ENCODE peak calls at places on chromosomes 13 and 19, in five cellular contexts. B, F, D, X and Q are unnamed samples.

GRCh38 chr13:43872181-43872580 is 7.4 kb downstream of the CCDC122 start:
- DNase-seq in X (no peak), D (no peak), F (no peak), B (no peak), Q (no peak)

GRCh38 chr19:6528544-6529121 is 2.2 kb upstream of the TNFSF9 start:
- DNase-seq in X (peak; percentile 44), F (no peak), B (no peak), D (no peak), Q (no peak)

GRCh38 chr13:24618219-24618955 is 61.8 kb upstream of the ATP12A start:
- DNase-seq in D (no peak), F (peak; percentile 72), X (no peak), B (peak; percentile 95), Q (peak; percentile 41)

GRCh38 chr13:46648166-46648607 is 95.2 kb downstream of the LRCH1 start:
- DNase-seq in X (no peak), F (no peak), D (peak; percentile 26), B (no peak), Q (peak; percentile 72)

GRCh38 chr13:36261976-36262375 is 35.6 kb downstream of the CCDC169 start:
- DNase-seq in D (no peak), B (no peak), X (peak; percentile 66), F (no peak), Q (no peak)

GRCh38 chr13:30932481-30933333 is at the start of gene TEX26:
- DNase-seq in F (no peak), B (no peak), D (peak; percentile 62), X (no peak), Q (no peak)

GRCh38 chr19:52391135-52391534 is 6.5 kb upstream of the ZNF528 start:
- DNase-seq in F (no peak), D (no peak), X (no peak), B (no peak), Q (no peak)

GRCh38 chr13:24032252-24032651 is 128.3 kb upstream of the SPATA13 start:
- DNase-seq in D (no peak), F (no peak), B (no peak), X (no peak), Q (peak; percentile 34)

GRCh38 chr19:56273563-56274117 is 1.1 kb downstream of the EDDM13 start:
- DNase-seq in D (no peak), F (no peak), X (no peak), B (no peak), Q (no peak)

GRCh38 chr19:38862321-38863059 is 12.7 kb upstream of the HNRNPL start:
- DNase-seq in X (peak; percentile 60), D (peak; percentile 78), F (no peak), B (no peak), Q (peak; percentile 96)

GRCh38 chr19:37718357-37718756 is 1.2 kb downstream of the ZNF607 start:
- DNase-seq in B (no peak), F (no peak), D (peak; percentile 6), X (no peak), Q (no peak)

GRCh38 chr19:35267818-35268545 is 780 bp upstream of the USF2 start:
- DNase-seq in D (peak; percentile 91), F (peak; percentile 37), B (peak; percentile 79), X (peak; percentile 48), Q (peak; percentile 81)

GRCh38 chr19:49331616-49332055 is 3.6 kb upstream of the CD37 start:
- DNase-seq in D (peak; percentile 67), B (peak; percentile 24), X (no peak), F (peak; percentile 86), Q (peak; percentile 67)

GRCh38 chr19:8097198-8097597 is 44.6 kb downstream of the CCL25 start:
- DNase-seq in X (no peak), D (no peak), F (no peak), B (no peak), Q (no peak)

GRCh38 chr13:62320129-62320724 is 904.6 kb upstream of the PCDH20 start:
- DNase-seq in B (no peak), X (no peak), D (peak; percentile 48), F (peak; percentile 35), Q (peak; percentile 72)

GRCh38 chr19:56839665-56840451 is 668 bp downstream of the PEG3 start:
- DNase-seq in D (no peak), B (no peak), X (peak; percentile 86), F (no peak), Q (no peak)

GRCh38 chr13:45406421-45406820 is 11.8 kb downstream of the SLC25A30 start:
- DNase-seq in X (no peak), D (no peak), F (no peak), B (no peak), Q (no peak)

GRCh38 chr13:70994204-70994603 is 872.8 kb downstream of the DACH1 start:
- DNase-seq in B (no peak), D (no peak), X (no peak), F (no peak), Q (no peak)

GRCh38 chr13:97259787-97260641 is 37.9 kb downstream of the MBNL2 start:
- DNase-seq in B (no peak), F (no peak), X (no peak), D (peak; percentile 73), Q (peak; percentile 79)